ENCODE peak calls at places on chromosomes 3 and 15, in nine cellular contexts. W, G, J, P, T, E, U, B and X are unnamed samples.

GRCh38 chr15:41796457-41796856 is 22.2 kb downstream of the MAPKBP1 start:
- DNase-seq in G (peak), T (no peak), B (no peak), E (no peak), J (no peak), U (peak), P (no peak), W (no peak), X (no peak)

GRCh38 chr3:30356901-30357753 is 249.3 kb upstream of the TGFBR2 start:
- DNase-seq in T (peak), W (no peak), B (no peak), G (peak), U (peak), J (no peak), E (no peak), P (no peak), X (no peak)

GRCh38 chr3:185308126-185308754 is 54.4 kb upstream of the EHHADH start:
- DNase-seq in W (no peak), U (peak), E (no peak), J (no peak), T (peak), B (no peak), G (peak), P (peak), X (peak)

GRCh38 chr3:149547413-149547812 is 72.9 kb downstream of the TM4SF4 start:
- DNase-seq in U (peak), T (no peak), G (peak), B (no peak), P (peak), W (peak), J (no peak), E (no peak), X (no peak)

GRCh38 chr3:39362812-39363211 is 20.4 kb upstream of the SLC25A38 start:
- DNase-seq in E (no peak), T (no peak), P (no peak), J (no peak), G (no peak), W (no peak), B (no peak), U (no peak), X (no peak)

GRCh38 chr15:70201376-70201775 is 103.7 kb upstream of the TLE3 start:
- DNase-seq in T (no peak), W (no peak), U (no peak), G (no peak), P (no peak), B (peak), J (no peak), E (no peak), X (no peak)

GRCh38 chr15:74283366-74283765 is 47.2 kb downstream of the CCDC33 start:
- DNase-seq in J (no peak), B (no peak), W (no peak), T (no peak), E (no peak), P (no peak), U (no peak), G (no peak), X (no peak)

GRCh38 chr3:57421336-57421735 is 122.8 kb downstream of the DNAH12 start:
- DNase-seq in T (no peak), P (no peak), U (peak), W (no peak), E (no peak), J (no peak), G (peak), B (no peak), X (no peak)

GRCh38 chr3:122581622-122582021 is 4.2 kb downstream of the PARP15 start:
- DNase-seq in U (no peak), W (no peak), B (no peak), P (no peak), E (no peak), T (no peak), G (no peak), J (no peak), X (no peak)

GRCh38 chr3:56557815-56558170 is 818 bp downstream of the CCDC66 start:
- DNase-seq in B (no peak), P (no peak), E (no peak), T (no peak), W (no peak), G (no peak), U (no peak), J (no peak), X (no peak)

GRCh38 chr15:39461536-39462140 is 119.2 kb upstream of the THBS1 start:
- DNase-seq in U (peak), E (no peak), G (peak), J (no peak), B (no peak), W (peak), P (no peak), T (no peak), X (no peak)

GRCh38 chr3:100527347-100527735 is 34.9 kb downstream of the TMEM45A start:
- DNase-seq in W (no peak), B (no peak), P (no peak), E (no peak), G (no peak), J (no peak), U (peak), T (no peak), X (no peak)

GRCh38 chr3:5787863-5788488 is 600.5 kb downstream of the EDEM1 start:
- DNase-seq in U (no peak), G (peak), B (no peak), T (no peak), E (no peak), W (peak), J (no peak), P (peak), X (no peak)

GRCh38 chr3:13852638-13853009 is 27.2 kb downstream of the WNT7A start:
- DNase-seq in P (no peak), E (no peak), B (no peak), U (peak), G (no peak), W (no peak), T (peak), J (peak), X (peak)

GRCh38 chr3:52534281-52535183 is 875 bp upstream of the NT5DC2 start:
- DNase-seq in G (peak), E (peak), U (peak), P (no peak), J (no peak), W (peak), T (no peak), B (no peak), X (no peak)

GRCh38 chr15:73897441-73898261 is 24.3 kb downstream of the TBC1D21 start:
- DNase-seq in B (peak), T (peak), E (peak), U (peak), W (no peak), P (peak), J (peak), G (peak), X (peak)

GRCh38 chr3:69283496-69283895 is 102.4 kb downstream of the FRMD4B start:
- DNase-seq in E (no peak), B (no peak), W (no peak), U (no peak), G (peak), J (no peak), P (no peak), T (no peak), X (no peak)

GRCh38 chr15:39942753-39943150 is 8.8 kb downstream of the EIF2AK4 start:
- DNase-seq in G (no peak), P (no peak), U (no peak), B (no peak), T (no peak), E (no peak), J (no peak), W (no peak), X (no peak)

GRCh38 chr3:15521573-15521965 is at the start of gene COLQ:
- DNase-seq in E (no peak), T (no peak), P (no peak), G (peak), W (peak), U (no peak), B (no peak), J (no peak), X (no peak)